ENCODE peak calls at places on chromosomes 12 and 14, in ten cellular contexts. S, A, W, M, R, E, T, C, K and J are unnamed samples.

GRCh38 chr14:92600318-92601053 is 86.9 kb downstream of the RIN3 start:
- DNase-seq in C (peak), A (peak), K (no peak), M (no peak), E (peak), T (no peak), R (peak), S (no peak), W (no peak), J (no peak)

GRCh38 chr12:59041241-59042121 is 121.2 kb upstream of the LRIG3 start:
- DNase-seq in M (no peak), K (no peak), R (peak), E (no peak), C (no peak), A (peak), S (no peak), W (no peak), T (no peak), J (no peak)

GRCh38 chr12:63038361-63039100 is 103.6 kb upstream of the PPM1H start:
- DNase-seq in M (no peak), E (no peak), R (no peak), A (no peak), S (no peak), W (no peak), C (no peak), K (no peak), T (no peak), J (no peak)

GRCh38 chr12:122111070-122111750 is 32.7 kb downstream of the MLXIP start:
- DNase-seq in A (no peak), W (no peak), M (no peak), C (no peak), R (no peak), S (no peak), K (no peak), E (no peak), T (no peak), J (no peak)

GRCh38 chr12:70733385-70733784 is 96.2 kb upstream of the PTPRB start:
- DNase-seq in S (no peak), A (peak), C (peak), E (peak), M (no peak), T (no peak), R (peak), W (no peak), K (no peak), J (peak)

GRCh38 chr12:102067574-102068258 is 5.9 kb upstream of the WASHC3 start:
- DNase-seq in S (no peak), E (no peak), K (no peak), A (peak), C (no peak), M (no peak), T (no peak), R (no peak), W (no peak), J (no peak)

GRCh38 chr12:30047499-30048262 is 263.9 kb upstream of the TMTC1 start:
- DNase-seq in S (no peak), M (no peak), E (no peak), A (peak), K (no peak), W (no peak), R (no peak), T (no peak), C (no peak), J (no peak)

GRCh38 chr14:57326253-57326652 is 57.5 kb downstream of the AP5M1 start:
- DNase-seq in A (no peak), T (no peak), E (no peak), C (peak), M (no peak), S (no peak), R (no peak), K (no peak), W (no peak), J (no peak)

GRCh38 chr12:54300267-54300731 is 516 bp downstream of the NFE2 start:
- DNase-seq in K (no peak), M (no peak), S (no peak), A (no peak), R (no peak), W (no peak), C (no peak), E (no peak), T (no peak), J (no peak)

GRCh38 chr14:22155582-22155981 is 433.4 kb downstream of the DAD1 start:
- DNase-seq in R (no peak), T (no peak), M (no peak), W (no peak), K (no peak), C (no peak), S (no peak), A (no peak), E (no peak), J (no peak)

GRCh38 chr14:94157195-94157594 is 16.9 kb upstream of the PPP4R4 start:
- DNase-seq in E (no peak), S (no peak), C (no peak), M (no peak), T (no peak), R (no peak), W (no peak), A (no peak), K (no peak), J (no peak)

GRCh38 chr14:65790185-65790815 is 377.8 kb downstream of the FUT8 start:
- DNase-seq in S (peak), A (no peak), K (no peak), C (no peak), T (no peak), E (no peak), W (no peak), R (no peak), M (no peak), J (peak)

GRCh38 chr14:38646391-38646790 is 390.5 kb upstream of the CLEC14A start:
- DNase-seq in T (no peak), R (no peak), E (no peak), A (no peak), K (no peak), W (no peak), M (no peak), C (no peak), S (no peak), J (peak)

GRCh38 chr12:29794869-29795268 is 11.1 kb upstream of the TMTC1 start:
- DNase-seq in R (no peak), K (no peak), M (no peak), A (no peak), W (no peak), E (no peak), S (no peak), C (no peak), T (no peak), J (no peak)

GRCh38 chr12:131369094-131369845 is 341.6 kb upstream of the SFSWAP start:
- DNase-seq in E (no peak), K (no peak), S (no peak), W (no peak), C (no peak), A (no peak), M (no peak), R (no peak), T (no peak), J (no peak)

GRCh38 chr14:59213368-59214315 is 25.2 kb downstream of the DAAM1 start:
- DNase-seq in E (no peak), W (no peak), M (no peak), T (no peak), K (no peak), C (no peak), S (no peak), A (peak), R (no peak), J (no peak)

GRCh38 chr12:31008961-31009840 is 64.5 kb upstream of the DDX11 start:
- DNase-seq in K (no peak), E (no peak), A (no peak), C (no peak), W (no peak), T (no peak), R (no peak), M (no peak), S (peak), J (no peak)

GRCh38 chr14:55702501-55702900 is 122.5 kb downstream of the KTN1 start:
- DNase-seq in C (no peak), T (no peak), M (no peak), A (no peak), K (no peak), R (no peak), E (no peak), S (no peak), W (no peak), J (no peak)

GRCh38 chr14:73238941-73239340 is 1.6 kb downstream of the PAPLN start:
- DNase-seq in E (no peak), S (no peak), R (no peak), T (no peak), W (no peak), M (no peak), C (no peak), K (no peak), A (no peak), J (no peak)

GRCh38 chr14:77347746-77348145 is 26.9 kb downstream of the GSTZ1 start:
- DNase-seq in W (no peak), M (no peak), A (no peak), T (no peak), S (no peak), K (no peak), E (peak), C (no peak), R (no peak), J (no peak)

GRCh38 chr12:30927210-30927576 is 645 bp downstream of the TSPAN11 start:
- DNase-seq in W (no peak), T (no peak), S (no peak), E (no peak), C (no peak), A (no peak), R (no peak), K (no peak), M (no peak), J (no peak)

GRCh38 chr12:107748472-107748871 is 12.5 kb downstream of the PRDM4 start:
- DNase-seq in R (peak), M (no peak), T (no peak), E (no peak), C (no peak), W (no peak), S (no peak), K (no peak), A (peak), J (no peak)

GRCh38 chr12:124752437-124753229 is 111.0 kb downstream of the SCARB1 start:
- DNase-seq in E (no peak), K (no peak), T (no peak), R (no peak), M (no peak), C (no peak), A (peak), W (no peak), S (no peak), J (no peak)

GRCh38 chr12:39061576-39061975 is 156.2 kb upstream of the CPNE8 start:
- DNase-seq in K (no peak), E (no peak), T (no peak), R (no peak), C (no peak), S (no peak), W (no peak), A (no peak), M (no peak), J (no peak)

GRCh38 chr12:44313188-44313587 is 477.3 kb downstream of the TMEM117 start:
- DNase-seq in W (no peak), C (no peak), K (no peak), R (no peak), A (no peak), S (no peak), M (no peak), T (no peak), E (no peak), J (no peak)

GRCh38 chr12:65510584-65511050 is 232.1 kb downstream of the MSRB3 start:
- DNase-seq in T (no peak), C (no peak), E (no peak), W (no peak), K (no peak), R (no peak), A (no peak), M (no peak), S (no peak), J (no peak)

GRCh38 chr12:29455087-29455486 is 42.4 kb downstream of the OVCH1 start:
- DNase-seq in A (no peak), R (no peak), E (no peak), M (no peak), S (no peak), K (no peak), C (no peak), W (no peak), T (no peak), J (peak)